ENCODE peak calls at places on chromosome 7, in five cellular contexts. One of them, this sample, is unnamed.

GRCh38 chr7:51029586-51030230 is 247.0 kb upstream of the GRB10 start:
- DNase-seq in fibroblast of pulmonary artery: peak
- DNase-seq in OCI-LY7: no peak
- DNase-seq in lower lobe of right lung: no peak
- DNase-seq in colonic mucosa: no peak
- DNase-seq in this sample: peak

GRCh38 chr7:116249969-116250553 is 39.7 kb downstream of the TES start:
- DNase-seq in colonic mucosa: no peak
- DNase-seq in lower lobe of right lung: no peak
- DNase-seq in fibroblast of pulmonary artery: peak
- DNase-seq in OCI-LY7: no peak
- DNase-seq in this sample: no peak

GRCh38 chr7:102840404-102840803 is 72.4 kb upstream of the LRRC17 start:
- DNase-seq in lower lobe of right lung: no peak
- DNase-seq in colonic mucosa: no peak
- DNase-seq in fibroblast of pulmonary artery: no peak
- DNase-seq in OCI-LY7: no peak
- DNase-seq in this sample: no peak

GRCh38 chr7:81014266-81014665 is 95.4 kb upstream of the SEMA3C start:
- DNase-seq in fibroblast of pulmonary artery: peak
- DNase-seq in colonic mucosa: no peak
- DNase-seq in OCI-LY7: no peak
- DNase-seq in lower lobe of right lung: no peak
- DNase-seq in this sample: no peak

GRCh38 chr7:18471476-18472160 is 23.9 kb upstream of the HDAC9 start:
- DNase-seq in fibroblast of pulmonary artery: no peak
- DNase-seq in lower lobe of right lung: no peak
- DNase-seq in colonic mucosa: no peak
- DNase-seq in OCI-LY7: no peak
- DNase-seq in this sample: no peak

GRCh38 chr7:155405399-155406318 is 52.3 kb upstream of the EN2 start:
- DNase-seq in OCI-LY7: no peak
- DNase-seq in fibroblast of pulmonary artery: no peak
- DNase-seq in lower lobe of right lung: no peak
- DNase-seq in colonic mucosa: no peak
- DNase-seq in this sample: no peak

GRCh38 chr7:44103941-44104879 is at the start of gene AEBP1:
- DNase-seq in lower lobe of right lung: no peak
- DNase-seq in OCI-LY7: peak
- DNase-seq in colonic mucosa: no peak
- DNase-seq in fibroblast of pulmonary artery: peak
- DNase-seq in this sample: no peak

GRCh38 chr7:21361413-21362130 is 66.3 kb upstream of the SP4 start:
- DNase-seq in lower lobe of right lung: no peak
- DNase-seq in OCI-LY7: no peak
- DNase-seq in colonic mucosa: no peak
- DNase-seq in fibroblast of pulmonary artery: no peak
- DNase-seq in this sample: no peak

GRCh38 chr7:4100691-4101090 is 581.4 kb upstream of the FOXK1 start:
- DNase-seq in OCI-LY7: no peak
- DNase-seq in fibroblast of pulmonary artery: no peak
- DNase-seq in colonic mucosa: no peak
- DNase-seq in lower lobe of right lung: no peak
- DNase-seq in this sample: no peak

GRCh38 chr7:94064541-94065191 is 60.5 kb upstream of the BET1 start:
- DNase-seq in OCI-LY7: no peak
- DNase-seq in lower lobe of right lung: no peak
- DNase-seq in colonic mucosa: no peak
- DNase-seq in fibroblast of pulmonary artery: peak
- DNase-seq in this sample: no peak

GRCh38 chr7:2934211-2934731 is 90.2 kb upstream of the GNA12 start:
- DNase-seq in fibroblast of pulmonary artery: peak
- DNase-seq in colonic mucosa: no peak
- DNase-seq in lower lobe of right lung: peak
- DNase-seq in OCI-LY7: no peak
- DNase-seq in this sample: peak

GRCh38 chr7:103538964-103539709 is 93.1 kb upstream of the SLC26A5 start:
- DNase-seq in colonic mucosa: no peak
- DNase-seq in OCI-LY7: no peak
- DNase-seq in fibroblast of pulmonary artery: no peak
- DNase-seq in lower lobe of right lung: no peak
- DNase-seq in this sample: no peak

DNA sequence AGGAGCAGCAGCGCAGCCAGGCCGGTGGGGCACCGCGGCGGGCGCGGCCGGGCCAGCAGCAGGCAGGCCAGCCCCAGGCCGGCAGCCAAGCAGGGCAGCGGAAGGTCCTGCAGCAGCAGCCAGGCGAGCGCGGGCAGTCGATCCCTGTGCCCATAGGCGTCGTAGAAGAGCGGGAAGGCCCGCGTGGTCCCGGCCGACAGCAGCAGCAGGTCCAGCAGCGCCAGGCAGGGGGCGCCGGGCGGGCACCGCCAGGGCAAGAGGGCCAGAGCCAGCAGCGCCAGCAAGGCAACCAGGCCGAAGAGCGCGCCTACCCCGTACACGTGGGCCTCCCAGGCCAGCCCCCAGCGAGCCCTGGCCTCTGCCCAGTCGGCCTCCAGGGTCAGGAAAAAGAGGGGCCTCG is 8.4 kb upstream of the RBM28 start:
- DNase-seq in OCI-LY7: no peak
- DNase-seq in lower lobe of right lung: peak
- DNase-seq in fibroblast of pulmonary artery: peak
- DNase-seq in colonic mucosa: no peak
- DNase-seq in this sample: no peak
- TF ChIP-seq CTCF in OCI-LY7: no peak
- TF ChIP-seq CTCF in lower lobe of right lung: peak
- TF ChIP-seq CTCF in fibroblast of pulmonary artery: peak
- TF ChIP-seq CTCF in colonic mucosa: peak
- TF ChIP-seq CTCF in this sample: peak

DNA sequence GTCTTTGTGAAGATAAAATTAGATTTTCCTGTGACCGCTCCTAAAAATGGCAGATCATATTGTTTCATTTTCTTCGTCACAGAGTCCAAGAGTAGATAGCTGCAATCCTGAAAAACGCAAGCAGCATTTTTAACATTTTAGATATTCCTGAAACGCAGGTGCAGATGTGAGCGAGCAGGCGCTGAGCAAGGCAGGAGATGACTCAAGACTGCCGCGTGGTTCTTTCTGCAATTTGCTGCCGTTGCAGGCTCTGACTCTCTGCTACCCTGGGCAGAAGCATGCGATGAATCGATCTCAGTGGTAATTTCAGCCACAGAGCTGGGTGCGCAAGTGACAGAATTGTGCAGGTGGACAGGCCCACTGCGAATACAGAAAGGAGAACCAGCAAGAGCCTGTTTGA is 331.9 kb downstream of the ACTR3B start:
- DNase-seq in OCI-LY7: no peak
- DNase-seq in fibroblast of pulmonary artery: no peak
- DNase-seq in lower lobe of right lung: no peak
- DNase-seq in colonic mucosa: no peak
- DNase-seq in this sample: no peak
- H3K4me3 ChIP-seq in OCI-LY7: no peak
- H3K4me3 ChIP-seq in fibroblast of pulmonary artery: no peak
- H3K4me3 ChIP-seq in lower lobe of right lung: no peak
- H3K4me3 ChIP-seq in colonic mucosa: no peak
- H3K4me3 ChIP-seq in this sample: no peak

GRCh38 chr7:149595541-149595940 is 97.9 kb upstream of the ZNF746 start:
- DNase-seq in colonic mucosa: no peak
- DNase-seq in lower lobe of right lung: no peak
- DNase-seq in fibroblast of pulmonary artery: no peak
- DNase-seq in OCI-LY7: no peak
- DNase-seq in this sample: no peak

GRCh38 chr7:149604521-149604920 is 106.9 kb upstream of the ZNF746 start:
- DNase-seq in OCI-LY7: no peak
- DNase-seq in colonic mucosa: no peak
- DNase-seq in fibroblast of pulmonary artery: no peak
- DNase-seq in lower lobe of right lung: no peak
- DNase-seq in this sample: no peak

GRCh38 chr7:149595078-149595477 is 97.5 kb upstream of the ZNF746 start:
- DNase-seq in colonic mucosa: no peak
- DNase-seq in lower lobe of right lung: no peak
- DNase-seq in OCI-LY7: no peak
- DNase-seq in fibroblast of pulmonary artery: no peak
- DNase-seq in this sample: no peak

GRCh38 chr7:149599636-149600206 is 102.1 kb upstream of the ZNF746 start:
- DNase-seq in OCI-LY7: peak
- DNase-seq in fibroblast of pulmonary artery: no peak
- DNase-seq in colonic mucosa: no peak
- DNase-seq in lower lobe of right lung: no peak
- DNase-seq in this sample: no peak

GRCh38 chr7:149598721-149599308 is 101.2 kb upstream of the ZNF746 start:
- DNase-seq in lower lobe of right lung: no peak
- DNase-seq in fibroblast of pulmonary artery: peak
- DNase-seq in colonic mucosa: peak
- DNase-seq in OCI-LY7: peak
- DNase-seq in this sample: peak
- TF ChIP-seq CTCF in lower lobe of right lung: peak
- TF ChIP-seq CTCF in fibroblast of pulmonary artery: peak
- TF ChIP-seq CTCF in colonic mucosa: no peak
- TF ChIP-seq CTCF in OCI-LY7: peak
- TF ChIP-seq CTCF in this sample: peak

DNA sequence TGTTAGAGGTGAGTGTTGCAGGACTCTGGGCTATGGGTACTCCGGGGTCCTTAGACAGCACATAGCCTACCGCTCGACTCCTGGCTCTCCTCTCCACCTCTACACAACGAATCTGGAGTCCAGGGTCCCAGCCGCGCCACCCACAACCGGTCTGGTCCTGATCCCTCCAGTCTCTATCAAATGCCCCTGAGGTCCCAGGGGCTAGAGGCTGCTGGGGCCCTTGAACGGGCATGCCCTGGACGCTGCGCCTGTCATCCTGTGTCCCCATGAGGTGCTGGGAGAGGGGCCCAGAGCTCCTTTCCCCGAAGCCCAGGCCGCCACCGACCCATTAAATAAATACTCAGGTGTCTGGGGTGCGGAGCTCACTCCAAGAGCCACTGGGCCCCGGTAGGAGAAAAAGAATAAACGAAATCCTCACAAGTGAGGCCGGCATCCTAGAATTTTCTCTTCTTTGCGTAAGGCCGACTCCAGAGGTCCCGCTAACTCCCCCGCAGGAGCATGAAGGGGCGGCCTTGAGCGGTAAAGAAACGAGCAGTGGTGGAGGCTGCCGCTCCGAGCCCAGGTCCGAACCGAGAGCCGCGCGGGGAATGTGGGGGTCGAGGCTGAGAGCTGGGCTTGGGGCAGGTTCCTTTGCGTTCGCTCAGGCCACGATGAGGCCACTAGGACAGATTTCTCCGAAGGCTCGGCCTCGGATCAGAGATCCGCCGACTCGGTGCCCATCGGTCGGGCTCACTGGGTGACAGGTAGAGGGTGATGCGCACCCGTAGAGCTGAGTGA is 166.7 kb downstream of the NRF1 start:
- DNase-seq in OCI-LY7: no peak
- DNase-seq in lower lobe of right lung: no peak
- DNase-seq in fibroblast of pulmonary artery: no peak
- DNase-seq in colonic mucosa: no peak
- DNase-seq in this sample: no peak
- H3K4me3 ChIP-seq in OCI-LY7: no peak
- H3K4me3 ChIP-seq in lower lobe of right lung: peak
- H3K4me3 ChIP-seq in fibroblast of pulmonary artery: no peak
- H3K4me3 ChIP-seq in colonic mucosa: peak
- H3K4me3 ChIP-seq in this sample: no peak

GRCh38 chr7:115217373-115217772 is 295.5 kb downstream of the MDFIC start:
- DNase-seq in colonic mucosa: no peak
- DNase-seq in OCI-LY7: no peak
- DNase-seq in fibroblast of pulmonary artery: peak
- DNase-seq in lower lobe of right lung: no peak
- DNase-seq in this sample: no peak
- TF ChIP-seq CTCF in colonic mucosa: peak
- TF ChIP-seq CTCF in OCI-LY7: peak
- TF ChIP-seq CTCF in fibroblast of pulmonary artery: peak
- TF ChIP-seq CTCF in lower lobe of right lung: peak
- TF ChIP-seq CTCF in this sample: no peak

GRCh38 chr7:131111792-131112191 is 215.9 kb upstream of the MKLN1 start:
- DNase-seq in OCI-LY7: no peak
- DNase-seq in fibroblast of pulmonary artery: no peak
- DNase-seq in lower lobe of right lung: no peak
- DNase-seq in colonic mucosa: no peak
- DNase-seq in this sample: no peak
- H3K4me3 ChIP-seq in OCI-LY7: peak
- H3K4me3 ChIP-seq in fibroblast of pulmonary artery: peak
- H3K4me3 ChIP-seq in lower lobe of right lung: peak
- H3K4me3 ChIP-seq in colonic mucosa: no peak
- H3K4me3 ChIP-seq in this sample: peak